ENCODE peak calls at places on chromosomes 4 and X, in ten cellular contexts. H, Y, G, Z, A, V, J, I, C and D are unnamed samples.

GRCh38 chrX:71292669-71293379 is 8.7 kb upstream of the ITGB1BP2 start:
- DNase-seq in J (no peak), Y (no peak), V (no peak), A (no peak), H (no peak), C (peak), I (no peak), G (no peak), Z (no peak), D (no peak)

GRCh38 chrX:80766916-80767315 is 42.8 kb downstream of the BRWD3 start:
- DNase-seq in A (no peak), Y (no peak), I (no peak), Z (no peak), C (no peak), J (no peak), V (no peak), H (no peak), G (no peak), D (no peak)

GRCh38 chr4:159480826-159481225 is 377.9 kb downstream of the RAPGEF2 start:
- DNase-seq in Z (no peak), I (no peak), G (no peak), Y (no peak), C (no peak), A (no peak), V (no peak), J (no peak), H (no peak), D (no peak)

GRCh38 chrX:68677998-68678397 is 30.5 kb downstream of the STARD8 start:
- DNase-seq in C (no peak), Z (no peak), H (no peak), V (no peak), A (no peak), I (no peak), J (no peak), Y (no peak), G (no peak), D (no peak)

GRCh38 chr4:6619116-6619465 is 21.4 kb upstream of the MRFAP1 start:
- DNase-seq in C (no peak), H (no peak), Z (no peak), J (no peak), Y (no peak), V (no peak), A (no peak), G (no peak), I (no peak), D (no peak)

GRCh38 chr4:53777244-53777984 is 186.1 kb upstream of the LNX1 start:
- DNase-seq in G (no peak), V (no peak), Y (no peak), I (no peak), J (no peak), H (no peak), C (peak), Z (no peak), A (no peak), D (peak)

GRCh38 chr4:140250989-140251552 is 97.1 kb upstream of the MAML3 start:
- DNase-seq in C (no peak), J (no peak), H (no peak), I (no peak), Z (no peak), V (no peak), Y (no peak), A (no peak), G (no peak), D (no peak)

GRCh38 chr4:106201373-106201772 is 114.6 kb downstream of the TBCK start:
- DNase-seq in V (no peak), Y (no peak), J (peak), G (no peak), I (peak), Z (no peak), H (no peak), C (peak), A (no peak), D (peak)

GRCh38 chr4:111678466-111678865 is 466.8 kb upstream of the FAM241A start:
- DNase-seq in J (no peak), A (no peak), Y (no peak), V (no peak), Z (no peak), I (no peak), C (no peak), H (no peak), G (no peak), D (peak)

GRCh38 chr4:110275871-110276270 is 77.5 kb upstream of the ELOVL6 start:
- DNase-seq in G (no peak), J (no peak), A (no peak), H (no peak), I (no peak), V (no peak), Y (no peak), Z (no peak), C (peak), D (no peak)

GRCh38 chr4:111641813-111642579 is 503.3 kb upstream of the FAM241A start:
- DNase-seq in J (peak), H (peak), Z (no peak), V (no peak), A (peak), Y (no peak), I (peak), C (peak), G (peak), D (peak)

GRCh38 chrX:65706041-65706828 is 38.8 kb downstream of the MSN start:
- DNase-seq in A (peak), Z (no peak), Y (peak), C (peak), G (no peak), J (no peak), H (peak), I (peak), V (peak), D (peak)

GRCh38 chrX:10685923-10686595 is 65.7 kb upstream of the MID1 start:
- DNase-seq in I (no peak), J (no peak), C (peak), H (no peak), V (no peak), A (no peak), Z (no peak), Y (no peak), G (no peak), D (peak)

GRCh38 chrX:103674531-103675454 is 11.7 kb downstream of the MORF4L2 start:
- DNase-seq in I (no peak), V (no peak), Z (no peak), C (no peak), Y (no peak), G (no peak), J (peak), H (no peak), A (no peak), D (no peak)

GRCh38 chrX:112844250-112844649 is 3.6 kb upstream of the AMOT start:
- DNase-seq in H (no peak), I (no peak), V (no peak), Z (no peak), C (peak), Y (no peak), G (no peak), J (peak), A (no peak), D (no peak)

GRCh38 chr4:109739547-109739946 is 9.7 kb upstream of the PLA2G12A start:
- DNase-seq in G (no peak), Y (no peak), C (no peak), Z (no peak), H (no peak), V (no peak), I (no peak), A (no peak), J (no peak), D (peak)

GRCh38 chr4:168522371-168522770 is 25.5 kb downstream of the PALLD start:
- DNase-seq in Z (no peak), V (no peak), J (no peak), H (no peak), Y (no peak), A (no peak), C (no peak), G (no peak), I (no peak), D (no peak)

GRCh38 chr4:185576918-185577591 is 41.7 kb upstream of the PDLIM3 start:
- DNase-seq in I (peak), Z (no peak), A (no peak), H (no peak), G (no peak), Y (no peak), J (no peak), C (no peak), V (no peak), D (no peak)

GRCh38 chrX:135528756-135529155 is 8.3 kb downstream of the INTS6L start:
- DNase-seq in G (no peak), J (no peak), H (no peak), Z (no peak), Y (no peak), V (no peak), C (no peak), I (no peak), A (no peak), D (no peak)

GRCh38 chrX:34884693-34885277 is 57.8 kb upstream of the FAM47B start:
- DNase-seq in J (no peak), H (no peak), Z (no peak), C (peak), I (no peak), V (no peak), Y (no peak), G (no peak), A (no peak), D (peak)

GRCh38 chr4:3810111-3810680 is 44.0 kb downstream of the ADRA2C start:
- DNase-seq in H (no peak), Y (no peak), Z (peak), A (no peak), I (no peak), G (no peak), J (no peak), C (no peak), V (peak), D (no peak)

GRCh38 chrX:113548308-113549015 is 707.8 kb upstream of the AMOT start:
- DNase-seq in Y (no peak), Z (no peak), J (peak), V (no peak), A (no peak), H (no peak), C (no peak), G (no peak), I (no peak), D (no peak)

GRCh38 chrX:37993857-37994619 is 12.3 kb upstream of the SYTL5 start:
- DNase-seq in J (peak), G (peak), H (no peak), A (no peak), I (no peak), Z (peak), C (peak), Y (no peak), V (no peak), D (peak)
- H3K27ac ChIP-seq in J (no peak), G (peak), H (no peak), A (no peak), I (no peak), Z (peak), C (no peak), Y (no peak), V (no peak), D (no peak)

GRCh38 chr4:76459291-76459723 is 24.3 kb downstream of the SHROOM3 start:
- DNase-seq in Z (no peak), H (no peak), Y (no peak), V (no peak), C (no peak), G (no peak), A (no peak), I (peak), J (peak), D (peak)
- TF ChIP-seq CTCF in Z (no peak), H (no peak), Y (no peak), V (no peak), C (no peak), G (no peak), A (no peak), I (no peak), J (no peak), D (no peak)

GRCh38 chr4:128357286-128357685 is 69.7 kb upstream of the PGRMC2 start:
- DNase-seq in J (no peak), C (no peak), A (no peak), Y (no peak), G (no peak), Z (no peak), H (no peak), I (no peak), V (no peak), D (no peak)

GRCh38 chr4:128354205-128354821 is 66.7 kb upstream of the PGRMC2 start:
- DNase-seq in G (peak), A (peak), J (no peak), H (peak), C (peak), V (no peak), I (no peak), Y (no peak), Z (no peak), D (peak)

GRCh38 chr4:128358231-128358902 is 70.8 kb upstream of the PGRMC2 start:
- DNase-seq in Y (no peak), G (no peak), C (no peak), H (no peak), V (no peak), J (no peak), A (no peak), Z (no peak), I (peak), D (no peak)

GRCh38 chr4:128353791-128354190 is 66.2 kb upstream of the PGRMC2 start:
- DNase-seq in Y (no peak), H (no peak), G (no peak), A (no peak), J (no peak), I (no peak), V (no peak), C (peak), Z (no peak), D (no peak)

DNA sequence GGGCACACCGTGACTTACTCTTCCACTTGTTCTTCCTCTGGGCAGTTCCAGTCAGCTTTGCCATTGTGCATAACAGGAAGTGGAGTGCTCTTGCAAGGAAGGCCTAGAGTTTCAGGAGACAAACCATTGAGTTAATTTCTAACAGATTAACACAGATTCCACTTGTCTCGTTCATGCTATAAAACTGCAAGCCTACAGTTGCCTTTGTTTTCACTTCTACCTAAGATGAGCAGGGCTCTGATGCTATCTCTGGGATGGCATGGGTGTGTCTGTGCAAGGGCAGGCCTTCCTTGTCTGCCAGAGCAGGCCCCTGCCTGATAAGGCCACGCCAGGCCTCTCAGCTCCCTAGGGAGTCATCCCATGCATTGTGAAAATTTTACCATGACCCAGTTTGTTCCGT is 67.7 kb upstream of the PGRMC2 start:
- DNase-seq in Z (no peak), V (no peak), G (no peak), I (no peak), H (no peak), J (no peak), C (no peak), Y (no peak), A (no peak), D (no peak)
- H3K27ac ChIP-seq in Z (no peak), V (peak), G (no peak), I (no peak), H (no peak), J (no peak), C (no peak), Y (no peak), A (no peak), D (no peak)

DNA sequence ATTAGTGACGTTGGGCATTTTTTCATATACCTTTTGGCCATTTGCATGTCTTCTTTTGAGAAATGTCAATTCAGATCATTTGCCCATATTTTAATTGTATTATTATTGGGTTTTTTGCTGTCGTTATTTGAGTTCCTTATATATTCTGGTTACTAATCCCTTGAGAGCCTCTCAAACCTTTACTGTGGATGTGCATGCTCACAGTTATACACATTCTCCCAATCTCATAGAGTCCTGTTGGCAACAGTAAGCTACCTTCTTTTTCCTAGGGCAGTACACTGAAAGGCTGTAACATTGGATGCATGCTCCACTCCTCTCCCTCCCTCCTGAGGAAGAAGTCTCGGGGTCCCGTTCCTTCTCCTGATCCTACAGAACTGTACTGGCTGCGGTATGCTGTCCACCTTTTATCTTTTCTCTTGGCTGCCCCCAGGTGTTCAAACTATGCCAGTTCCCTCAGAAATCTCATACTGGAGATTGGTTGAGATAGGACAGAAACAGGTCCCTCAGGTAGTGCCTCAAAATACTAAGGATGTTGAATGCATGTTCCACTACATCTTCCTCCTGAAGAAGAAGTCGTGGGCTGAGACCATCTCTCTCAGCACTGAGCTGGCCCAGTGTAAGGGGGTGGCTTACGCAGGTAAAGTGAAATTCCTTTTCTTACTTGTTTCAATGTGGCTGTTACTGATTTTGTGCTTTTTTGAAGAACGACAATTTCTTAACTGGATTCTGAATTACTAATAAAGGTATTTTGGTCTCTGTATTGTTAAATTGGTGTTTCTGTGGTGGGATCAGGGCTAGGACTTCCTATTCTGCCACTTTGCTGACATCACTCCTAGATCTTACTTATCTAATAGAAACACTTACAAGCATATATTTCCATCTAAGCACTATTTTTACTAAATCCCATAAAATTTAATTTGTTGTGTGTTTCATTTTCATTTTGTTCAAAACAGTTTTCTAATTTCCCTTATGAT is 145.4 kb upstream of the HUWE1 start:
- DNase-seq in Y (no peak), G (no peak), C (peak), I (peak), J (peak), H (no peak), Z (no peak), V (no peak), A (no peak), D (peak)
- TF ChIP-seq CTCF in Y (peak), G (no peak), C (peak), I (peak), J (peak), H (peak), Z (peak), V (peak), A (peak), D (peak)